ENCODE peak calls at places on chromosome 3, in four cellular contexts. One of them, this sample, is unnamed.

GRCh38 chr3:69741057-69741830 is 2.0 kb downstream of the MITF start:
- DNase-seq in body of pancreas: no peak
- DNase-seq in AG08395: no peak
- DNase-seq in PC-3: no peak
- DNase-seq in this sample: no peak

GRCh38 chr3:171311784-171312183 is 148.4 kb downstream of the TNIK start:
- DNase-seq in body of pancreas: no peak
- DNase-seq in PC-3: no peak
- DNase-seq in AG08395: no peak
- DNase-seq in this sample: no peak

GRCh38 chr3:184361532-184361931 is at the start of the genes CLCN2 and POLR2H:
- DNase-seq in AG08395: peak
- DNase-seq in PC-3: peak
- DNase-seq in body of pancreas: peak
- DNase-seq in this sample: peak

GRCh38 chr3:23487015-23487414 is 283.9 kb downstream of the UBE2E2 start:
- DNase-seq in AG08395: no peak
- DNase-seq in PC-3: no peak
- DNase-seq in body of pancreas: no peak
- DNase-seq in this sample: no peak

GRCh38 chr3:128554465-128555097 is 61.6 kb upstream of the GATA2 start:
- DNase-seq in AG08395: no peak
- DNase-seq in PC-3: no peak
- DNase-seq in body of pancreas: no peak
- DNase-seq in this sample: no peak

GRCh38 chr3:134430950-134431445 is 54.8 kb downstream of the ANAPC13 start:
- DNase-seq in body of pancreas: no peak
- DNase-seq in AG08395: no peak
- DNase-seq in PC-3: no peak
- DNase-seq in this sample: no peak

GRCh38 chr3:168312991-168313390 is 217.3 kb upstream of the GOLIM4 start:
- DNase-seq in body of pancreas: no peak
- DNase-seq in PC-3: no peak
- DNase-seq in AG08395: no peak
- DNase-seq in this sample: no peak

GRCh38 chr3:146334151-146334550 is 83.2 kb upstream of the PLSCR4 start:
- DNase-seq in PC-3: peak
- DNase-seq in body of pancreas: peak
- DNase-seq in AG08395: no peak
- DNase-seq in this sample: peak

GRCh38 chr3:184647405-184647936 is 64.4 kb downstream of the MAGEF1 start:
- DNase-seq in PC-3: no peak
- DNase-seq in AG08395: no peak
- DNase-seq in body of pancreas: no peak
- DNase-seq in this sample: no peak

GRCh38 chr3:98521897-98522537 is 685 bp downstream of the CLDND1 start:
- DNase-seq in body of pancreas: peak
- DNase-seq in AG08395: peak
- DNase-seq in PC-3: peak
- DNase-seq in this sample: peak

GRCh38 chr3:50453907-50454306 is 49.5 kb downstream of the CACNA2D2 start:
- DNase-seq in PC-3: no peak
- DNase-seq in AG08395: no peak
- DNase-seq in body of pancreas: no peak
- DNase-seq in this sample: no peak

GRCh38 chr3:154791611-154792010 is 288.5 kb upstream of the MME start:
- DNase-seq in AG08395: no peak
- DNase-seq in PC-3: no peak
- DNase-seq in body of pancreas: no peak
- DNase-seq in this sample: no peak

GRCh38 chr3:127217594-127218456 is 24.9 kb downstream of the PRR23E start:
- DNase-seq in PC-3: peak
- DNase-seq in AG08395: peak
- DNase-seq in body of pancreas: no peak
- DNase-seq in this sample: peak

GRCh38 chr3:185824467-185825378 is at the start of gene IGF2BP2:
- DNase-seq in AG08395: peak
- DNase-seq in body of pancreas: peak
- DNase-seq in PC-3: peak
- DNase-seq in this sample: peak